ENCODE peak calls at places on chromosome 19, in nine cellular contexts. W is Caco-2; E is astrocyte of the spinal cord; V is ureter; I is DMS153; J is HEK293T; G is NCI-H526; L is NCI-H2081; N is CD4-positive, alpha-beta T cell. Z is an unnamed sample.

GRCh38 chr19:29687244-29687896 is 22.1 kb downstream of the PLEKHF1 start:
- DNase-seq in W (no peak), E (peak), V (no peak), I (no peak), J (no peak), G (no peak), L (no peak), N (no peak), Z (peak)

GRCh38 chr19:6521718-6522646 is 8.8 kb upstream of the TNFSF9 start:
- DNase-seq in W (no peak), E (no peak), V (no peak), I (no peak), J (no peak), G (no peak), L (no peak), N (no peak), Z (no peak)

GRCh38 chr19:743168-743687 is 7.7 kb upstream of the MISP start:
- DNase-seq in W (peak), E (no peak), V (no peak), I (peak), J (no peak), G (peak), L (peak), N (no peak), Z (no peak)

GRCh38 chr19:53492153-53492552 is 24.6 kb downstream of the ZNF813 start:
- DNase-seq in W (no peak), E (no peak), V (no peak), I (no peak), J (no peak), G (no peak), L (no peak), N (no peak), Z (no peak)

GRCh38 chr19:29966594-29967249 is 24.7 kb downstream of the URI1 start:
- DNase-seq in W (no peak), E (peak), V (no peak), I (no peak), J (no peak), G (no peak), L (no peak), N (no peak), Z (peak)

GRCh38 chr19:39918183-39918651 is 16.2 kb downstream of the FCGBP start:
- DNase-seq in W (no peak), E (no peak), V (no peak), I (no peak), J (no peak), G (no peak), L (no peak), N (no peak), Z (no peak)

GRCh38 chr19:47391510-47392223 is 27.7 kb downstream of the MEIS3 start:
- DNase-seq in W (peak), E (peak), V (peak), I (peak), J (peak), G (peak), L (peak), N (peak), Z (peak)

GRCh38 chr19:14149509-14149994 is 13.2 kb upstream of the ASF1B start:
- DNase-seq in W (no peak), E (peak), V (peak), I (peak), J (no peak), G (no peak), L (no peak), N (peak), Z (no peak)

GRCh38 chr19:55581145-55581827 is 638 bp upstream of the ZNF579 start:
- DNase-seq in W (peak), E (no peak), V (no peak), I (no peak), J (no peak), G (no peak), L (no peak), N (no peak), Z (no peak)

GRCh38 chr19:37936166-37936565 is 29.2 kb downstream of the SIPA1L3 start:
- DNase-seq in W (peak), E (no peak), V (no peak), I (no peak), J (no peak), G (no peak), L (no peak), N (no peak), Z (no peak)

GRCh38 chr19:48445256-48445605 is 552 bp upstream of the GRWD1 start:
- DNase-seq in W (peak), E (peak), V (no peak), I (peak), J (peak), G (peak), L (peak), N (no peak), Z (peak)

GRCh38 chr19:46838160-46838559 is 12.5 kb downstream of the AP2S1 start:
- DNase-seq in W (no peak), E (no peak), V (no peak), I (no peak), J (no peak), G (no peak), L (no peak), N (no peak), Z (no peak)

GRCh38 chr19:50412419-50412818 is 6.3 kb upstream of the SPIB start:
- DNase-seq in W (no peak), E (no peak), V (no peak), I (no peak), J (no peak), G (no peak), L (no peak), N (no peak), Z (no peak)

GRCh38 chr19:51809787-51810186 is 14.8 kb downstream of the FPR3 start:
- DNase-seq in W (no peak), E (no peak), V (no peak), I (no peak), J (no peak), G (no peak), L (no peak), N (no peak), Z (no peak)

GRCh38 chr19:48629599-48630288 is 7.4 kb downstream of the DBP start:
- DNase-seq in W (peak), E (no peak), V (peak), I (peak), J (peak), G (peak), L (no peak), N (no peak), Z (peak)

GRCh38 chr19:51480590-51480989 is 2.3 kb downstream of the CEACAM18 start:
- DNase-seq in W (peak), E (no peak), V (no peak), I (no peak), J (peak), G (no peak), L (no peak), N (no peak), Z (peak)

GRCh38 chr19:55637534-55637933 is 3.3 kb upstream of the ZNF580 start:
- DNase-seq in W (no peak), E (no peak), V (no peak), I (no peak), J (no peak), G (no peak), L (no peak), N (no peak), Z (no peak)

GRCh38 chr19:15790096-15790495 is 2.6 kb downstream of the OR10H5 start:
- DNase-seq in W (no peak), E (no peak), V (no peak), I (no peak), J (no peak), G (no peak), L (no peak), N (no peak), Z (no peak)

GRCh38 chr19:53537126-53537522 is 821 bp upstream of the ZNF331 start:
- DNase-seq in W (no peak), E (no peak), V (no peak), I (no peak), J (no peak), G (peak), L (no peak), N (no peak), Z (no peak)

GRCh38 chr19:23440207-23440606 is 44.9 kb upstream of the ZNF91 start:
- DNase-seq in W (peak), E (no peak), V (no peak), I (no peak), J (no peak), G (no peak), L (no peak), N (no peak), Z (no peak)

GRCh38 chr19:22806418-22806817 is 22.5 kb upstream of the ZNF99 start:
- DNase-seq in W (no peak), E (no peak), V (no peak), I (no peak), J (no peak), G (no peak), L (no peak), N (no peak), Z (no peak)

GRCh38 chr19:35109395-35110112 is 6.1 kb upstream of the FXYD3 start:
- DNase-seq in W (no peak), E (no peak), V (no peak), I (no peak), J (no peak), G (no peak), L (no peak), N (no peak), Z (no peak)